ENCODE peak calls at places on chromosome X, in ten cellular contexts. F is activated B cell treated with CpG ODN at 0.5 μM for 24 hours, Q is psoas muscle, R is OCI-LY7, U is bronchial epithelial cell, A is BJ, D is SK-N-SH, C is fibroblast of villous mesenchyme, K is left ventricle myocardium inferior, E is astrocyte of the spinal cord. L is an unnamed sample.

GRCh38 chrX:53715336-53715924 is 28.9 kb upstream of the HUWE1 start:
- DNase-seq in F (no peak), D (no peak), Q (no peak), K (no peak), C (no peak), A (no peak), R (peak; percentile 23), U (no peak), E (no peak), L (no peak)

GRCh38 chrX:24149346-24150050 is at the start of gene ZFX:
- DNase-seq in K (peak; percentile 70), F (peak; percentile 65), C (peak; percentile 63), Q (peak; percentile 81), E (peak; percentile 74), A (no peak), U (no peak), D (peak; percentile 83), R (peak; percentile 58), L (peak; percentile 88)

GRCh38 chrX:13774696-13775095 is 40.1 kb downstream of the OFD1 start:
- DNase-seq in R (no peak), E (peak; percentile 3), A (no peak), C (no peak), D (no peak), K (no peak), Q (no peak), F (no peak), U (no peak), L (no peak)

GRCh38 chrX:138859421-138859820 is 147.9 kb upstream of the FGF13 start:
- DNase-seq in Q (no peak), D (no peak), F (no peak), U (no peak), K (no peak), R (no peak), A (no peak), C (peak; percentile 4), E (no peak), L (no peak)

GRCh38 chrX:69253821-69254220 is 88.6 kb upstream of the PJA1 start:
- DNase-seq in E (no peak), R (no peak), F (no peak), U (no peak), K (no peak), D (no peak), Q (no peak), A (no peak), C (no peak), L (no peak)

GRCh38 chrX:136196691-136197155 is 49.4 kb downstream of the FHL1 start:
- DNase-seq in C (peak; percentile 56), D (no peak), R (no peak), Q (no peak), K (no peak), F (no peak), A (peak; percentile 79), U (no peak), E (no peak), L (no peak)

GRCh38 chrX:34578237-34578636 is 78.8 kb downstream of the TMEM47 start:
- DNase-seq in F (no peak), R (peak; percentile 0), K (no peak), A (no peak), C (peak; percentile 38), E (peak; percentile 55), Q (no peak), D (peak; percentile 0), U (peak; percentile 28), L (no peak)

GRCh38 chrX:152600853-152601635 is 36.7 kb upstream of the GABRQ start:
- DNase-seq in E (no peak), K (no peak), Q (no peak), C (no peak), U (no peak), F (no peak), A (no peak), D (peak; percentile 20), R (no peak), L (peak; percentile 47)

GRCh38 chrX:20498851-20499635 is 232.3 kb upstream of the RPS6KA3 start:
- DNase-seq in F (no peak), K (no peak), D (no peak), R (no peak), Q (no peak), A (no peak), E (no peak), C (peak; percentile 40), U (no peak), L (no peak)

GRCh38 chrX:12304261-12304660 is 166.0 kb downstream of the FRMPD4 start:
- DNase-seq in F (no peak), C (peak; percentile 30), D (no peak), K (no peak), Q (no peak), U (no peak), A (no peak), R (peak; percentile 0), E (no peak), L (no peak)

GRCh38 chrX:150032742-150033141 is 94.5 kb upstream of the EOLA2 start:
- DNase-seq in A (peak; percentile 62), D (no peak), R (no peak), C (peak; percentile 70), E (peak; percentile 64), Q (no peak), U (peak; percentile 84), F (no peak), K (no peak), L (no peak)

GRCh38 chrX:130100180-130100579 is 10.1 kb downstream of the ELF4 start:
- DNase-seq in U (no peak), F (no peak), E (no peak), K (peak; percentile 65), Q (peak; percentile 79), D (no peak), A (peak; percentile 43), R (no peak), C (peak; percentile 83), L (no peak)

GRCh38 chrX:7278356-7278755 is 130.4 kb upstream of the PUDP start:
- DNase-seq in K (no peak), D (no peak), Q (no peak), F (no peak), E (no peak), A (no peak), R (no peak), U (no peak), C (no peak), L (no peak)

GRCh38 chrX:9515973-9516538 is 51.2 kb downstream of the TBL1X start:
- DNase-seq in R (no peak), U (no peak), C (peak; percentile 53), Q (no peak), E (no peak), D (no peak), A (no peak), F (no peak), K (no peak), L (no peak)

DNA sequence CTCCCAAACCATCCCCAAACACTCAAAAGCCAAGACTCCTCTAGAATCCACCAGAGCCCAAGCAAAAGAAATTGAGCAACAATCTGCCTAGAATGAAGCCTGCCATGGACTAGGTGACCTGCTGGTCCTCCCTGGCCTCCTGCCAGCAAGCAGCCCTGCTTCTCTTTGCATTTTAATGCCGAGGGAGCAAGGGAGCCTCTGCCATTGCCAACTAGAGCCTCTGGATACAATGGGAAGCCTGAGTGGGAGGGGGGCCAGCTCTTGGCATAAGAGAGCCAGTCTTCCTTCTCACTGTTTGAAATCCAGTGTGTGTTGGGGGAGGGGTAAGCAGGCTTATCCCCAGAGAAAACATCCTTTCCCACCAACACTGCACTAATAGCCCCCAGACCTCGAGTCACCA is 1.5 kb upstream of the GDPD2 start:
- DNase-seq in Q (no peak), K (no peak), E (no peak), F (no peak), A (no peak), R (no peak), D (no peak), C (no peak), U (no peak), L (peak; percentile 67)
- TF ChIP-seq CTCF in Q (no peak), K (no peak), E (no peak), F (no peak), A (no peak), R (no peak), D (no peak), C (no peak), U (no peak), L (no peak)

DNA sequence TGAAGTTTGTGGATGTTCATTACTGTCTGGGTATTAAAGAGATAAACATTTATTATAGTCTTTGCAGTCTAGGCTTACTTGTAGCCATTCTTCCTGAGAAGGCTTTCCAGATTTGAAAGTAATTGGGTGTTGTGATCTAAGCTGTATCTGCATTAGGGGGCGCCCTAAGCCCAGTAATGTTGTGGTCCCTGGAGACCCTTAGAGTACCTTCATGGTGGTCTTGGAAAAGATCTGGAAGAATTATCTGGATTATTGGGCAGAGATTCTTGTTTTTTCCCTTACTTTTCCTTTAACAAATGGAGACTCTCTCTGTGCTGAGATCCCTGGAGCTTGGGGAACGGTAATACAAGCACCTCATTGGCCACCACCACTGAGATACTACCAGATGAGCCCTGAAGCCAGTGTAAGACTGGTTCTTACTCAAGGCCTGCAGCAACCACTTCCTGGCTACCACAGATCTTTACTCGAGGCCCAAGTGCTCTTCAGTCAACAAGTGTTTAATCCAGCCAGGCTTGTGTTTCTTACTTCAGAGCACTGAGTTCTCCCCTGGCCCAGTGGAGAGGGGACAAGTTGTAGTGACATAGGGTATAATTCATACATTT is 63.1 kb downstream of the RTL3 start:
- DNase-seq in A (no peak), U (no peak), K (no peak), F (no peak), C (no peak), Q (no peak), R (peak; percentile 13), D (no peak), E (no peak), L (peak; percentile 67)
- TF ChIP-seq CTCF in A (peak; percentile 27), U (no peak), K (no peak), F (no peak), C (no peak), Q (no peak), R (peak; percentile 67), D (peak; percentile 58), E (peak; percentile 17), L (peak; percentile 74)

DNA sequence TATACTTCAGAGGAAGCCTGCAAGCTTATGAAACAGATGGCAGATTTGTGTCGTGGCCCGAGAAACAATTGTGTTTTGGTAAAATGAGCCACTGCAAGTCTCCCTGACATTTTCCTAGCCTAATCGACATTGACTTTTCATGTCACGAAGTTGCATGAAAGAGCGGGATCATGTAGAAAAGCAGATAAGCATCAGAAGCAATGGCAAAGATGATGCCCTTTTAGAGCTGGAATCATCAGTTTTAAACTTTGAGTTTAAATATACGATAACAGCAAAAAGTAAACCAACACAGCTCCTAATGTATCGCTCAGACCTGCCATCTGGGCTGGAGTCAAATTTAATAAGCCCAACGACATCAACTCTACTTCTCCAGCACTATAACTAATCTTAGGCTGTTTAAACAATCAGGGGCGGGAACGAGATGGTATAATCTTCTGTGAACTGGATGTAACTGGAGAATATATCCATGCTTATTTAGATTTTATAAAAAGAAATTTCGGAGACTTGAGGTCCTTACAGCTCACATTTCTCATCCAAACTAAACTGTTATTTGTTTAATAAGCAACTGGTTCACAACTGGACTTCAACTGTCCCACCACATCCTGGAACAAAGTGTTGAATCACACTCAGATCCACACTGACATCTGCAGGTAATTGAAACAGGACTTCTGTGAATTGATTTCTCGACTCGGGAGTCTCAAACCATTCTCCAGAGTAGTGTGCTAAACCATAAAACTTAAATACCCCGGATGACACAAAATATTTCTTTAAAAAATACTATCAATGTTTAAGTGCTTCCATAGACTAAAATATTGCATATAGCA is 95.1 kb upstream of the PLAC1 start:
- DNase-seq in C (peak; percentile 61), A (no peak), Q (no peak), K (no peak), F (no peak), D (no peak), R (no peak), U (peak; percentile 30), E (peak; percentile 50), L (no peak)
- TF ChIP-seq CTCF in C (peak; percentile 34), A (peak; percentile 20), Q (peak; percentile 40), K (peak; percentile 58), F (no peak), D (peak; percentile 56), R (peak; percentile 20), U (no peak), E (peak; percentile 20), L (no peak)

GRCh38 chrX:66022742-66023725 is 16.8 kb downstream of the VSIG4 start:
- DNase-seq in Q (no peak), R (no peak), U (no peak), A (no peak), C (no peak), K (no peak), F (no peak), D (no peak), E (no peak), L (peak; percentile 52)
- TF ChIP-seq CTCF in Q (no peak), R (peak; percentile 71), U (no peak), A (no peak), C (no peak), K (no peak), F (no peak), D (peak; percentile 27), E (no peak), L (peak; percentile 68)